ENCODE peak calls at places on chromosomes 1 and 21, in six cellular contexts. H, U, Z, N, V and F are unnamed samples.

GRCh38 chr1:64046871-64047270 is 156.6 kb upstream of the UBE2U start:
- DNase-seq in H (no peak), U (no peak), Z (no peak), N (no peak), V (peak), F (no peak)

GRCh38 chr21:35565204-35565611 is 495.1 kb downstream of the SETD4 start:
- DNase-seq in H (no peak), U (no peak), Z (no peak), N (no peak), V (peak), F (peak)

GRCh38 chr1:27990920-27991537 is 31.3 kb downstream of the XKR8 start:
- DNase-seq in H (no peak), U (no peak), Z (no peak), N (no peak), V (no peak), F (no peak)

GRCh38 chr1:165696625-165697100 is 1.7 kb downstream of the ALDH9A1 start:
- DNase-seq in H (no peak), U (no peak), Z (no peak), N (no peak), V (peak), F (peak)

GRCh38 chr1:152917794-152918193 is 9.4 kb downstream of the IVL start:
- DNase-seq in H (peak), U (no peak), Z (no peak), N (no peak), V (peak), F (peak)

GRCh38 chr1:56477164-56478111 is 101.9 kb downstream of the PLPP3 start:
- DNase-seq in H (no peak), U (no peak), Z (peak), N (no peak), V (peak), F (no peak)

GRCh38 chr1:3069491-3070303 is 694 bp downstream of the PRDM16 start:
- DNase-seq in H (peak), U (no peak), Z (no peak), N (peak), V (peak), F (peak)

GRCh38 chr1:31799196-31799894 is 16.5 kb downstream of the SPOCD1 start:
- DNase-seq in H (no peak), U (no peak), Z (no peak), N (no peak), V (no peak), F (no peak)

GRCh38 chr1:109171646-109172045 is 42.1 kb upstream of the SARS1 start:
- DNase-seq in H (no peak), U (no peak), Z (no peak), N (no peak), V (no peak), F (no peak)

GRCh38 chr1:232600430-232601258 is 29.3 kb downstream of the SIPA1L2 start:
- DNase-seq in H (no peak), U (no peak), Z (no peak), N (no peak), V (no peak), F (no peak)

GRCh38 chr1:168603501-168604107 is 27.2 kb downstream of the XCL1 start:
- DNase-seq in H (peak), U (peak), Z (peak), N (peak), V (peak), F (peak)

GRCh38 chr1:91672601-91673161 is 172.0 kb downstream of the CDC7 start:
- DNase-seq in H (no peak), U (no peak), Z (no peak), N (no peak), V (peak), F (no peak)

GRCh38 chr1:150028322-150028721 is 17.8 kb upstream of the OTUD7B start:
- DNase-seq in H (no peak), U (no peak), Z (no peak), N (no peak), V (no peak), F (no peak)

GRCh38 chr1:201883786-201884185 is 4.9 kb upstream of the SHISA4 start:
- DNase-seq in H (peak), U (peak), Z (no peak), N (no peak), V (peak), F (peak)

GRCh38 chr1:10495942-10496341 is 21.2 kb downstream of the PEX14 start:
- DNase-seq in H (no peak), U (no peak), Z (no peak), N (no peak), V (no peak), F (no peak)

GRCh38 chr1:66540434-66541032 is 6.6 kb downstream of the SGIP1 start:
- DNase-seq in H (no peak), U (no peak), Z (no peak), N (no peak), V (peak), F (no peak)

GRCh38 chr1:180173952-180174351 is 19.3 kb downstream of the QSOX1 start:
- DNase-seq in H (no peak), U (no peak), Z (no peak), N (no peak), V (no peak), F (no peak)

GRCh38 chr1:218164930-218165686 is 120.0 kb upstream of the RRP15 start:
- DNase-seq in H (no peak), U (no peak), Z (peak), N (peak), V (peak), F (no peak)

GRCh38 chr21:38619865-38620513 is 121.7 kb upstream of the ERG start:
- DNase-seq in H (no peak), U (no peak), Z (no peak), N (no peak), V (no peak), F (peak)

GRCh38 chr1:31051611-31052010 is 13.9 kb downstream of the PUM1 start:
- DNase-seq in H (no peak), U (no peak), Z (no peak), N (no peak), V (no peak), F (no peak)

GRCh38 chr1:150887018-150887417 is at the start of gene CTXND2:
- DNase-seq in H (no peak), U (no peak), Z (no peak), N (no peak), V (no peak), F (no peak)

GRCh38 chr1:118716775-118717174 is 271.4 kb downstream of the TBX15 start:
- DNase-seq in H (no peak), U (no peak), Z (no peak), N (no peak), V (no peak), F (peak)

GRCh38 chr1:199685369-199685768 is 342.1 kb upstream of the NR5A2 start:
- DNase-seq in H (peak), U (no peak), Z (no peak), N (no peak), V (peak), F (no peak)

DNA sequence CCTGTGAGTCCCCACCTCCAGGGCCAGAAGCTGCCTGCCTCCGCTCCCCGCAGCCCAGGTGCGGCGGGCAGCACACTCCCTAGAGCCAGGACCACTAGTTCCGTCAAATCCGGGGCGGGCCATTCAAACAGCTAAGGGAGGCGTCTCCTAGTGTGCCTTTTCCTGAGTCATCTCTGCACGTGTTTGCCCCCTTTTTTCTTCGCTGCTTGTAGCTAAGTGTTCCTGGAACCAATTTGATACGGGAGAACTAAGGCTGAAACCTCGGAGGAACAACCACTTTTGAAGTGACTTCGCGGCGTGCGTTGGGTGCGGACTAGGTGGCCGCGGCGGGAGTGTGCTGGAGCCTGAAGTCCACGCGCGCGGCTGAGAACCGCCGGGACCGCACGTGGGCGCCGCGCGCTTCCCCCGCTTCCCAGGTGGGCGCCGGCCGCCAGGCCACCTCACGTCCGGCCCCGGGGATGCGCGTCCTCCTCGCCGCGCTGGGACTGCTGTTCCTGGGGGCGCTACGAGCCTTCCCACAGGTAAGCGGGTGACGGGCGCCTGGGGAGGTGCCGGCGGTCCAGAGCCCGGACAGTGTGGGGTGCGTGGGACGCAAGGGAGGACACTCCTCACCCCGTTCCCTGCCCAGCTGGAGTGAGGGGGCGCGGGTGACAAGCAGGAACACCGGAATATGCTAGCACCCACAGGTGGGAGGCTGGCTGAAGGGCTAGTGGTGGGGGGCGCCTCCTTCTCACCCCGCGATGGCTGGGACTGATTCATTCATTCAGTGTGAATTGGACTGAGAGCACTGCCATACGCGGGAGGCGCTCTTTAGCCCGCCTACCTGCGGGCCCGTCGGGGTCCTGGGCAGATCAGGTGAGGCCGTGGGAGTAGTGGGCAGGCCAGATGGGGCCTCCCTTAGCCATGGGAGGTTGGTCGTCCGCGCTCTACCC is at the start of gene TNFRSF8:
- DNase-seq in H (no peak), U (peak), Z (no peak), N (no peak), V (no peak), F (peak)
- TF ChIP-seq MAX in H (no peak), U (peak), Z (peak), N (peak), V (no peak), F (no peak)

GRCh38 chr1:154908937-154909336 is 27.6 kb downstream of the PMVK start:
- DNase-seq in H (no peak), U (no peak), Z (no peak), N (no peak), V (no peak), F (no peak)

GRCh38 chr1:154910851-154911250 is 25.7 kb downstream of the PMVK start:
- DNase-seq in H (no peak), U (no peak), Z (no peak), N (no peak), V (no peak), F (no peak)

GRCh38 chr1:154911691-154912550 is 24.6 kb downstream of the PMVK start:
- DNase-seq in H (no peak), U (no peak), Z (no peak), N (no peak), V (no peak), F (no peak)

GRCh38 chr1:154913242-154913641 is 23.3 kb downstream of the PMVK start:
- DNase-seq in H (no peak), U (no peak), Z (no peak), N (no peak), V (no peak), F (no peak)

DNA sequence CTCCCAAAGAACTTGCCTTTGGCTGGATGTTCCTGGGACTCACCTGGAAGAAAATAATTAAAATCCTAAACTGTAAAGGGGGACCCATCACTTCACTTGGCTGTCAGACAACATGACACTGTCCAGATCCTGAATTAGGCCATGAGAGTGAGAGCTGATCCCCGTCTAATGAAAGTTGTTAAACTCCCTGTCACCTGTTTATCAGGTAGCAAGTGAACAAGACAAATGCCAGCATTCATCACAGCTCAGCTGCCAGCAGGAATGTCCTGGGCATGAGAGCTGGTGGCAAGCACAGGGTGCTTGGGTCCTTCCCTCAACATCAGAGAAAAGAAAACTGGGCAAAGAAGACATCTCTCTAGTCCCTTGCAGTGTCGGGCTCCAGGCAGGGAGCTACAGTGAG is 23.8 kb downstream of the PMVK start:
- DNase-seq in H (no peak), U (no peak), Z (no peak), N (no peak), V (no peak), F (no peak)
- TF ChIP-seq POLR2A in H (no peak), U (no peak), Z (no peak), N (no peak), V (no peak), F (no peak)

GRCh38 chr1:208239518-208240381 is 4.4 kb downstream of the PLXNA2 start:
- DNase-seq in H (no peak), U (no peak), Z (no peak), N (no peak), V (peak), F (no peak)

GRCh38 chr1:208237241-208237640 is 6.9 kb downstream of the PLXNA2 start:
- DNase-seq in H (no peak), U (no peak), Z (no peak), N (no peak), V (peak), F (no peak)

GRCh38 chr1:208240698-208241355 is 3.4 kb downstream of the PLXNA2 start:
- DNase-seq in H (no peak), U (no peak), Z (no peak), N (no peak), V (no peak), F (peak)

GRCh38 chr1:208241541-208241940 is 2.6 kb downstream of the PLXNA2 start:
- DNase-seq in H (no peak), U (no peak), Z (no peak), N (no peak), V (no peak), F (no peak)

GRCh38 chr1:208238710-208239517 is 5.3 kb downstream of the PLXNA2 start:
- DNase-seq in H (peak), U (peak), Z (no peak), N (peak), V (peak), F (peak)
- H3K4me3 ChIP-seq in H (no peak), U (no peak), Z (no peak), N (no peak), V (peak), F (no peak)

GRCh38 chr1:40932004-40932403 is 47.5 kb upstream of the CTPS1 start:
- DNase-seq in H (no peak), U (no peak), Z (no peak), N (no peak), V (peak), F (no peak)

GRCh38 chr1:40929145-40929544 is 50.4 kb upstream of the CTPS1 start:
- DNase-seq in H (no peak), U (no peak), Z (no peak), N (no peak), V (no peak), F (no peak)

GRCh38 chr1:40928699-40929098 is 50.8 kb upstream of the CTPS1 start:
- DNase-seq in H (no peak), U (no peak), Z (no peak), N (no peak), V (no peak), F (no peak)

GRCh38 chr1:40931601-40932000 is 47.9 kb upstream of the CTPS1 start:
- DNase-seq in H (no peak), U (no peak), Z (no peak), N (no peak), V (no peak), F (no peak)

DNA sequence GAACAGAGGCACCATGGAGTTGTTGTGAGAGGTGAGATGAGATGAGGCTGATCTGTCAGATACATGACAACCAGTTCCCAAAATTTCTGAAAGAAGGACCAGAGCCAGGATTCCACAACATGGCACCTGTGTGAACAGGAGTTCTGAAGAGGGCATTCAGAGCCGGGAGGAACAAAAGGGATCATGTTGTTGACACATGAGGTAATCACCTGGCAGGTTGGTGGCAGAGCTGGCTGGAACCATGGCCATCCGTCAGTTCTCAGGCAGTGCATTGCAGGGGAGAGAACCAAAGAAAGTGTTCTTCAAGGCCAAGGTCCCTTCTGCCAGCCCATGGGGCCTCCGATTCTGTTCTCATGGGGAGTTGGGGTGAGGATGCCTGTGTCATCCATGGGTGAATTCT is 49.3 kb upstream of the CTPS1 start:
- DNase-seq in H (no peak), U (no peak), Z (no peak), N (no peak), V (no peak), F (no peak)
- TF ChIP-seq MAX in H (no peak), U (no peak), Z (no peak), N (no peak), V (no peak), F (no peak)